ENCODE peak calls at places on chromosomes 2 and 18, in five cellular contexts. U is hepatocyte, B is Calu3, V is brain microvascular endothelial cell, J is tibial artery. L is an unnamed sample.

GRCh38 chr2:240819404-240820013 is 510 bp downstream of the KIF1A start:
- DNase-seq in U (peak; percentile 55), B (peak; percentile 58), V (no peak), J (no peak), L (no peak)

GRCh38 chr2:139374307-139374850 is 594.2 kb upstream of the NXPH2 start:
- DNase-seq in U (no peak), B (no peak), V (no peak), J (no peak), L (no peak)

GRCh38 chr18:26470011-26470637 is 78.2 kb downstream of the KCTD1 start:
- DNase-seq in U (no peak), B (no peak), V (no peak), J (no peak), L (no peak)

GRCh38 chr2:217289909-217290283 is 430.0 kb upstream of the TNP1 start:
- DNase-seq in U (peak; percentile 51), B (no peak), V (no peak), J (no peak), L (peak; percentile 15)

GRCh38 chr2:196315388-196316049 is 144.1 kb upstream of the STK17B start:
- DNase-seq in U (no peak), B (no peak), V (no peak), J (no peak), L (no peak)

GRCh38 chr2:65064728-65065552 is 8.7 kb downstream of the CEP68 start:
- DNase-seq in U (peak; percentile 64), B (no peak), V (peak; percentile 85), J (peak; percentile 91), L (peak; percentile 38)

GRCh38 chr2:51612387-51612786 is 580.5 kb upstream of the NRXN1 start:
- DNase-seq in U (no peak), B (no peak), V (no peak), J (no peak), L (no peak)

GRCh38 chr18:73099759-73100158 is 232.0 kb upstream of the NETO1 start:
- DNase-seq in U (no peak), B (no peak), V (no peak), J (no peak), L (no peak)

GRCh38 chr2:10326707-10327594 is 24.2 kb downstream of the HPCAL1 start:
- DNase-seq in U (no peak), B (no peak), V (no peak), J (no peak), L (no peak)

GRCh38 chr2:170321526-170321925 is 143.6 kb downstream of the MYO3B start:
- DNase-seq in U (no peak), B (no peak), V (no peak), J (no peak), L (no peak)

GRCh38 chr2:26911911-26912861 is 58.3 kb upstream of the MAPRE3 start:
- DNase-seq in U (no peak), B (no peak), V (no peak), J (no peak), L (no peak)

GRCh38 chr2:110994250-110994961 is 126.3 kb upstream of the BCL2L11 start:
- DNase-seq in U (no peak), B (no peak), V (no peak), J (no peak), L (no peak)

GRCh38 chr2:202025816-202026215 is 7.8 kb upstream of the FZD7 start:
- DNase-seq in U (no peak), B (no peak), V (no peak), J (no peak), L (no peak)

GRCh38 chr2:100107440-100107839 is 35.0 kb downstream of the AFF3 start:
- DNase-seq in U (no peak), B (no peak), V (no peak), J (no peak), L (no peak)

GRCh38 chr2:238462782-238463396 is 36.2 kb downstream of the ASB1 start:
- DNase-seq in U (peak; percentile 42), B (peak; percentile 31), V (peak; percentile 56), J (no peak), L (no peak)

GRCh38 chr2:179184610-179185009 is 80.0 kb downstream of the SESTD1 start:
- DNase-seq in U (no peak), B (no peak), V (no peak), J (no peak), L (no peak)

GRCh38 chr2:9114457-9114856 is 92.2 kb upstream of the ASAP2 start:
- DNase-seq in U (no peak), B (no peak), V (no peak), J (no peak), L (no peak)

GRCh38 chr2:152594792-152595191 is 122.5 kb downstream of the PRPF40A start:
- DNase-seq in U (no peak), B (no peak), V (no peak), J (peak; percentile 88), L (no peak)

GRCh38 chr2:221501210-221501882 is 70.8 kb downstream of the EPHA4 start:
- DNase-seq in U (no peak), B (no peak), V (peak; percentile 48), J (no peak), L (no peak)

GRCh38 chr2:40120957-40121356 is 330.9 kb downstream of the SLC8A1 start:
- DNase-seq in U (no peak), B (no peak), V (no peak), J (no peak), L (no peak)

GRCh38 chr2:46062637-46063412 is 234.4 kb upstream of the EPAS1 start:
- DNase-seq in U (peak; percentile 90), B (peak; percentile 77), V (peak; percentile 90), J (peak; percentile 89), L (no peak)

GRCh38 chr2:225865468-225865867 is 466.0 kb downstream of the NYAP2 start:
- DNase-seq in U (no peak), B (no peak), V (no peak), J (no peak), L (no peak)

GRCh38 chr2:70645733-70646420 is 92.3 kb upstream of the TGFA start:
- DNase-seq in U (no peak), B (no peak), V (peak; percentile 5), J (no peak), L (no peak)
- TF ChIP-seq CTCF in U (peak; percentile 6), B (no peak), V (peak; percentile 41), J (no peak), L (peak; percentile 8)

DNA sequence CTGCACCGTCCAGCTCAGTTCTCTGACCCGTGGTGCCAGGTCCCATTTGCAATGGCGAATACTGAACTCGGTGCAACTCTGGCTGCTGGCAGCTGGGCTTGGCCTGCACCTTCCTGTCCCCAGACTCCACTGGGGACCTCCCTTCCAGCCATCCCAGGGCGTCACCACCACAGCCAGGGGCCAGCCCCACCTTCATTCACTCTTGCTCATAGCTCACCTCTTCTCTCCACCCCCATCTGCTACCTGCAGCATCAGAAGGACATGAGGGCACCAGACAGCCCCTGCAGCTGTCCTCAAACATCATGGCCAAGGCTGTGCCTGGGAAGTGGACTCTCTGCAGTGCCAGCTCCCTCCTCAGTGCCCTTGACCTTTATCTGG is 16.2 kb upstream of the ALPI start:
- DNase-seq in U (no peak), B (no peak), V (no peak), J (peak; percentile 48), L (no peak)
- TF ChIP-seq CTCF in U (peak; percentile 34), B (no peak), V (no peak), J (no peak), L (no peak)

DNA sequence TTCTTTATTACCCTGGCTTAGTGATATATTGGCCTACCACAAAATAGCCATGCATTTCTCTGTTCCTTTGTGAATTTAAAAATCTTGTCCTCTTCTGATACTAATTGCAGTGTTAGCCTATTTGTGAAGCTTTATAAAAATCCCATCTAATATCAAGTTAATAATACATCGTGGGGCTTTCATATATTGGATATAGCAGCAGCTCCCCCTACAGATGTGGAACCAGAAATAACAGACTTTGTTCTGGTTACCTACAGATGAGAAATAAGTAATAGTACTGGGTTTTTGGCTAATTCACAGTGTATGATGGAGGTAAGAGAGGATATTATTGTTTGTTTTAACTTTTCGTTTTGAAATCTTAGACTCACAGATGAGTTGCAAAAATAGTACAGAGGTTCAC is 1661.7 kb upstream of the PIK3C3 start:
- DNase-seq in U (no peak), B (peak; percentile 8), V (no peak), J (no peak), L (no peak)
- TF ChIP-seq CTCF in U (peak; percentile 49), B (no peak), V (peak; percentile 26), J (no peak), L (peak; percentile 60)

GRCh38 chr2:15081356-15081755 is 448.8 kb downstream of the LRATD1 start:
- DNase-seq in U (no peak), B (no peak), V (no peak), J (no peak), L (no peak)

GRCh38 chr2:15084826-15085489 is 452.4 kb downstream of the LRATD1 start:
- DNase-seq in U (no peak), B (no peak), V (no peak), J (no peak), L (no peak)

GRCh38 chr2:15076668-15077067 is 444.2 kb downstream of the LRATD1 start:
- DNase-seq in U (no peak), B (no peak), V (no peak), J (no peak), L (no peak)

GRCh38 chr2:15082105-15083058 is 449.9 kb downstream of the LRATD1 start:
- DNase-seq in U (no peak), B (no peak), V (no peak), J (no peak), L (no peak)
- TF ChIP-seq CTCF in U (no peak), B (no peak), V (no peak), J (no peak), L (no peak)

DNA sequence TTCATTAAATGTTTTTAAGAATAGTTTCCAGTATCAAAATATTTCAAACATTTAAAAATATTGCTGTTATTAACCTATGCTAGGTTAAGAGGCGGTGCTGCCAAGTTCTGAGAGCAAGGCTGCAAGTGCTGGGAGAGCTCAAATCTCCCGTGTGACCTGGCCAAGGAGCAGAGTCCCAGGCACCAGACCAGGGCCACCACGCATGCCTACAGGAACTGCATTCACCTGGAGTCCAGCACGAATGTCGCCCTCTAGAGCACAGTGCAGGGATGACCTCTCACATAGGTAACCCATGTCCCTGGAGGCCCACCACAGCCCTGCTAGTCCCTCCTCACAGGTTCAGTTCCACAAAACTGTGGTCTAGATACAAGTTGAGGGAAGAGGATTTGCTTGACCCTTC is 120.4 kb upstream of the POU3F3 start:
- DNase-seq in U (peak; percentile 26), B (peak; percentile 38), V (no peak), J (no peak), L (no peak)
- TF ChIP-seq CTCF in U (peak; percentile 32), B (peak; percentile 39), V (peak; percentile 59), J (no peak), L (peak; percentile 32)

DNA sequence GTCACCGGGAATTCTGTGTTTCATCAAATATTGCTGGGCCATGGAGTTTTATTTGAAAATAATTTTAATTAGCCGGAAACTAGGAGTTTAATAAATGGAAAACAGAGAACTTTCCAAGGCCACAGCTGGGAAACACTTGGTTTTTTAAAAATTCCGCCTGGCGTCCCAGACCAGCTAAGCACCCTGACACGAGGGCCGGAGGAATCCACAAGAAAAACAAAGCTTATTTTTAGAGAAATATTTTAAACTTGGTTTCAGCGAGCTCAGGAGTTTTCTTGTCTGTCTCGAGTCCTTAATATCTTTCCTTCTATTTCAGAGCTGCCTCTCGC is 8.2 kb downstream of the ZFP36L2 start:
- DNase-seq in U (no peak), B (no peak), V (peak; percentile 37), J (no peak), L (no peak)
- TF ChIP-seq CTCF in U (no peak), B (no peak), V (peak; percentile 28), J (no peak), L (no peak)

L was measured in D721Med.